ENCODE peak calls at places on chromosome 6, in eight cellular contexts. One of them, this sample, is unnamed.

GRCh38 chr6:104126621-104127020 is 733.1 kb downstream of the HACE1 start:
- DNase-seq in PC-3: no peak
- DNase-seq in AG09309: no peak
- DNase-seq in activated CD8-positive, alpha-beta T cell treated with anti-CD3 and anti-CD28 coated beads for 36 hours: no peak
- DNase-seq in K562: no peak
- DNase-seq in esophagus squamous epithelium: no peak
- DNase-seq in AG10803: no peak
- DNase-seq in brain microvascular endothelial cell: no peak
- DNase-seq in this sample: no peak

GRCh38 chr6:67887419-67887746 is 747.7 kb upstream of the ADGRB3 start:
- DNase-seq in brain microvascular endothelial cell: no peak
- DNase-seq in AG10803: no peak
- DNase-seq in AG09309: no peak
- DNase-seq in PC-3: no peak
- DNase-seq in esophagus squamous epithelium: no peak
- DNase-seq in K562: no peak
- DNase-seq in activated CD8-positive, alpha-beta T cell treated with anti-CD3 and anti-CD28 coated beads for 36 hours: no peak
- DNase-seq in this sample: no peak

GRCh38 chr6:13923527-13924145 is 1.1 kb upstream of the RNF182 start:
- DNase-seq in brain microvascular endothelial cell: peak
- DNase-seq in PC-3: peak
- DNase-seq in K562: peak
- DNase-seq in AG10803: peak
- DNase-seq in activated CD8-positive, alpha-beta T cell treated with anti-CD3 and anti-CD28 coated beads for 36 hours: no peak
- DNase-seq in esophagus squamous epithelium: no peak
- DNase-seq in AG09309: no peak
- DNase-seq in this sample: peak

GRCh38 chr6:88855521-88856152 is 107.8 kb downstream of the RNGTT start:
- DNase-seq in activated CD8-positive, alpha-beta T cell treated with anti-CD3 and anti-CD28 coated beads for 36 hours: no peak
- DNase-seq in AG09309: no peak
- DNase-seq in esophagus squamous epithelium: no peak
- DNase-seq in K562: no peak
- DNase-seq in AG10803: no peak
- DNase-seq in brain microvascular endothelial cell: no peak
- DNase-seq in PC-3: peak
- DNase-seq in this sample: no peak

GRCh38 chr6:109165392-109165964 is 70.2 kb downstream of the CEP57L1 start:
- DNase-seq in esophagus squamous epithelium: no peak
- DNase-seq in activated CD8-positive, alpha-beta T cell treated with anti-CD3 and anti-CD28 coated beads for 36 hours: no peak
- DNase-seq in PC-3: peak
- DNase-seq in AG10803: peak
- DNase-seq in AG09309: peak
- DNase-seq in K562: peak
- DNase-seq in brain microvascular endothelial cell: peak
- DNase-seq in this sample: peak

GRCh38 chr6:135583256-135583758 is 85.8 kb upstream of the AHI1 start:
- DNase-seq in K562: no peak
- DNase-seq in PC-3: peak
- DNase-seq in AG09309: no peak
- DNase-seq in brain microvascular endothelial cell: peak
- DNase-seq in esophagus squamous epithelium: no peak
- DNase-seq in activated CD8-positive, alpha-beta T cell treated with anti-CD3 and anti-CD28 coated beads for 36 hours: no peak
- DNase-seq in AG10803: peak
- DNase-seq in this sample: no peak

GRCh38 chr6:35757461-35758123 is 18.8 kb upstream of the CLPSL2 start:
- DNase-seq in AG10803: peak
- DNase-seq in esophagus squamous epithelium: no peak
- DNase-seq in K562: peak
- DNase-seq in brain microvascular endothelial cell: peak
- DNase-seq in AG09309: no peak
- DNase-seq in PC-3: peak
- DNase-seq in activated CD8-positive, alpha-beta T cell treated with anti-CD3 and anti-CD28 coated beads for 36 hours: peak
- DNase-seq in this sample: peak

GRCh38 chr6:31246051-31246495 is 25.8 kb downstream of the HLA-C start:
- DNase-seq in AG10803: peak
- DNase-seq in AG09309: peak
- DNase-seq in brain microvascular endothelial cell: peak
- DNase-seq in K562: no peak
- DNase-seq in PC-3: peak
- DNase-seq in activated CD8-positive, alpha-beta T cell treated with anti-CD3 and anti-CD28 coated beads for 36 hours: no peak
- DNase-seq in esophagus squamous epithelium: no peak
- DNase-seq in this sample: peak

GRCh38 chr6:46526607-46527006 is 35.4 kb upstream of the RCAN2 start:
- DNase-seq in K562: no peak
- DNase-seq in PC-3: no peak
- DNase-seq in activated CD8-positive, alpha-beta T cell treated with anti-CD3 and anti-CD28 coated beads for 36 hours: no peak
- DNase-seq in esophagus squamous epithelium: no peak
- DNase-seq in AG09309: no peak
- DNase-seq in AG10803: no peak
- DNase-seq in brain microvascular endothelial cell: no peak
- DNase-seq in this sample: no peak

GRCh38 chr6:86118271-86118670 is 475.6 kb upstream of the SYNCRIP start:
- DNase-seq in K562: no peak
- DNase-seq in PC-3: no peak
- DNase-seq in brain microvascular endothelial cell: no peak
- DNase-seq in esophagus squamous epithelium: no peak
- DNase-seq in AG09309: no peak
- DNase-seq in activated CD8-positive, alpha-beta T cell treated with anti-CD3 and anti-CD28 coated beads for 36 hours: no peak
- DNase-seq in AG10803: no peak
- DNase-seq in this sample: no peak

GRCh38 chr6:157089851-157090250 is 233.5 kb downstream of the TMEM242 start:
- DNase-seq in AG10803: peak
- DNase-seq in brain microvascular endothelial cell: no peak
- DNase-seq in PC-3: no peak
- DNase-seq in K562: no peak
- DNase-seq in AG09309: no peak
- DNase-seq in esophagus squamous epithelium: no peak
- DNase-seq in activated CD8-positive, alpha-beta T cell treated with anti-CD3 and anti-CD28 coated beads for 36 hours: no peak
- DNase-seq in this sample: no peak

GRCh38 chr6:19873031-19873430 is 35.9 kb downstream of the ID4 start:
- DNase-seq in PC-3: peak
- DNase-seq in esophagus squamous epithelium: no peak
- DNase-seq in activated CD8-positive, alpha-beta T cell treated with anti-CD3 and anti-CD28 coated beads for 36 hours: no peak
- DNase-seq in brain microvascular endothelial cell: no peak
- DNase-seq in AG10803: no peak
- DNase-seq in K562: no peak
- DNase-seq in AG09309: no peak
- DNase-seq in this sample: peak

GRCh38 chr6:46221221-46221793 is 50.5 kb upstream of the ENPP5 start:
- DNase-seq in AG09309: peak
- DNase-seq in K562: peak
- DNase-seq in AG10803: peak
- DNase-seq in PC-3: peak
- DNase-seq in brain microvascular endothelial cell: peak
- DNase-seq in activated CD8-positive, alpha-beta T cell treated with anti-CD3 and anti-CD28 coated beads for 36 hours: peak
- DNase-seq in esophagus squamous epithelium: no peak
- DNase-seq in this sample: peak

GRCh38 chr6:19664050-19664449 is 173.1 kb upstream of the ID4 start:
- DNase-seq in AG10803: no peak
- DNase-seq in K562: no peak
- DNase-seq in AG09309: no peak
- DNase-seq in activated CD8-positive, alpha-beta T cell treated with anti-CD3 and anti-CD28 coated beads for 36 hours: no peak
- DNase-seq in brain microvascular endothelial cell: no peak
- DNase-seq in PC-3: no peak
- DNase-seq in esophagus squamous epithelium: no peak
- DNase-seq in this sample: no peak

GRCh38 chr6:170139531-170139930 is 151.3 kb downstream of the DLL1 start:
- DNase-seq in AG10803: no peak
- DNase-seq in esophagus squamous epithelium: no peak
- DNase-seq in brain microvascular endothelial cell: no peak
- DNase-seq in K562: no peak
- DNase-seq in AG09309: no peak
- DNase-seq in activated CD8-positive, alpha-beta T cell treated with anti-CD3 and anti-CD28 coated beads for 36 hours: no peak
- DNase-seq in PC-3: no peak
- DNase-seq in this sample: no peak

GRCh38 chr6:10659697-10660348 is 34.6 kb downstream of the C6orf52 start:
- DNase-seq in AG10803: no peak
- DNase-seq in K562: no peak
- DNase-seq in esophagus squamous epithelium: no peak
- DNase-seq in PC-3: no peak
- DNase-seq in brain microvascular endothelial cell: no peak
- DNase-seq in AG09309: no peak
- DNase-seq in activated CD8-positive, alpha-beta T cell treated with anti-CD3 and anti-CD28 coated beads for 36 hours: no peak
- DNase-seq in this sample: no peak

GRCh38 chr6:46476301-46476700 is 14.9 kb downstream of the RCAN2 start:
- DNase-seq in PC-3: no peak
- DNase-seq in brain microvascular endothelial cell: no peak
- DNase-seq in activated CD8-positive, alpha-beta T cell treated with anti-CD3 and anti-CD28 coated beads for 36 hours: no peak
- DNase-seq in esophagus squamous epithelium: no peak
- DNase-seq in K562: no peak
- DNase-seq in AG09309: no peak
- DNase-seq in AG10803: no peak
- DNase-seq in this sample: no peak

GRCh38 chr6:123803862-123804681 is at the start of gene NKAIN2:
- DNase-seq in activated CD8-positive, alpha-beta T cell treated with anti-CD3 and anti-CD28 coated beads for 36 hours: no peak
- DNase-seq in PC-3: no peak
- DNase-seq in brain microvascular endothelial cell: no peak
- DNase-seq in AG10803: no peak
- DNase-seq in AG09309: no peak
- DNase-seq in esophagus squamous epithelium: no peak
- DNase-seq in K562: no peak
- DNase-seq in this sample: no peak

GRCh38 chr6:13733178-13733851 is 21.7 kb upstream of the RANBP9 start:
- DNase-seq in K562: no peak
- DNase-seq in PC-3: peak
- DNase-seq in AG09309: peak
- DNase-seq in activated CD8-positive, alpha-beta T cell treated with anti-CD3 and anti-CD28 coated beads for 36 hours: no peak
- DNase-seq in AG10803: peak
- DNase-seq in esophagus squamous epithelium: no peak
- DNase-seq in brain microvascular endothelial cell: peak
- DNase-seq in this sample: peak

GRCh38 chr6:78513856-78514255 is 353.5 kb upstream of the IRAK1BP1 start:
- DNase-seq in AG09309: no peak
- DNase-seq in AG10803: no peak
- DNase-seq in PC-3: no peak
- DNase-seq in activated CD8-positive, alpha-beta T cell treated with anti-CD3 and anti-CD28 coated beads for 36 hours: no peak
- DNase-seq in brain microvascular endothelial cell: no peak
- DNase-seq in K562: no peak
- DNase-seq in esophagus squamous epithelium: no peak
- DNase-seq in this sample: peak

GRCh38 chr6:35044145-35044745 is 96.9 kb downstream of the TCP11 start:
- DNase-seq in AG09309: no peak
- DNase-seq in brain microvascular endothelial cell: no peak
- DNase-seq in esophagus squamous epithelium: no peak
- DNase-seq in activated CD8-positive, alpha-beta T cell treated with anti-CD3 and anti-CD28 coated beads for 36 hours: no peak
- DNase-seq in K562: no peak
- DNase-seq in PC-3: peak
- DNase-seq in AG10803: no peak
- DNase-seq in this sample: peak

DNA sequence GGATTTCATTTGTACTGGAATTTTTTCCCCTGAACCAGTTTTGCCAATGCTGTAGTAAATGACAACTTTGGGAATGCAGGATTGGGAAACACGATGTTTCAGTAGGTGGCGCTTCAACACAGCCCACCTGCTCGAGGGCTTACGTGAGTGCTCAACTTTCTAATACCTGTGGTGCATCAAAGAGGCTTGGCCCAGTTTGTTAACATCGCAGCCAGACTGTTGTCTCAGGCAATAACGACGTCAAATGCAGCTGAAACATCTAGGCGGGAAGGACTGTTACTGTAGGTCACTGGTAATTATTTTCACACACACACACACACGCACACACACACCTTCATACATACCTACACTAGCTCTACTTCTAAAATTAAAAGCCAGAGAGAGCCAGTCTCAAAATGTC is 815.5 kb upstream of the SLC35B3 start:
- DNase-seq in AG10803: peak
- DNase-seq in activated CD8-positive, alpha-beta T cell treated with anti-CD3 and anti-CD28 coated beads for 36 hours: peak
- DNase-seq in K562: no peak
- DNase-seq in PC-3: peak
- DNase-seq in AG09309: peak
- DNase-seq in esophagus squamous epithelium: no peak
- DNase-seq in brain microvascular endothelial cell: peak
- DNase-seq in this sample: peak
- TF ChIP-seq CTCF in AG10803: peak
- TF ChIP-seq CTCF in activated CD8-positive, alpha-beta T cell treated with anti-CD3 and anti-CD28 coated beads for 36 hours: no peak
- TF ChIP-seq CTCF in K562: no peak
- TF ChIP-seq CTCF in PC-3: peak
- TF ChIP-seq CTCF in AG09309: peak
- TF ChIP-seq CTCF in esophagus squamous epithelium: peak
- TF ChIP-seq CTCF in brain microvascular endothelial cell: peak
- TF ChIP-seq CTCF in this sample: peak

GRCh38 chr6:3987072-3987471 is 91.9 kb downstream of the FAM217A start:
- DNase-seq in PC-3: no peak
- DNase-seq in AG10803: peak
- DNase-seq in brain microvascular endothelial cell: peak
- DNase-seq in K562: no peak
- DNase-seq in AG09309: no peak
- DNase-seq in activated CD8-positive, alpha-beta T cell treated with anti-CD3 and anti-CD28 coated beads for 36 hours: no peak
- DNase-seq in esophagus squamous epithelium: no peak
- DNase-seq in this sample: no peak
- TF ChIP-seq CTCF in PC-3: no peak
- TF ChIP-seq CTCF in AG10803: no peak
- TF ChIP-seq CTCF in brain microvascular endothelial cell: no peak
- TF ChIP-seq CTCF in K562: no peak
- TF ChIP-seq CTCF in AG09309: no peak
- TF ChIP-seq CTCF in activated CD8-positive, alpha-beta T cell treated with anti-CD3 and anti-CD28 coated beads for 36 hours: no peak
- TF ChIP-seq CTCF in esophagus squamous epithelium: no peak
- TF ChIP-seq CTCF in this sample: no peak

DNA sequence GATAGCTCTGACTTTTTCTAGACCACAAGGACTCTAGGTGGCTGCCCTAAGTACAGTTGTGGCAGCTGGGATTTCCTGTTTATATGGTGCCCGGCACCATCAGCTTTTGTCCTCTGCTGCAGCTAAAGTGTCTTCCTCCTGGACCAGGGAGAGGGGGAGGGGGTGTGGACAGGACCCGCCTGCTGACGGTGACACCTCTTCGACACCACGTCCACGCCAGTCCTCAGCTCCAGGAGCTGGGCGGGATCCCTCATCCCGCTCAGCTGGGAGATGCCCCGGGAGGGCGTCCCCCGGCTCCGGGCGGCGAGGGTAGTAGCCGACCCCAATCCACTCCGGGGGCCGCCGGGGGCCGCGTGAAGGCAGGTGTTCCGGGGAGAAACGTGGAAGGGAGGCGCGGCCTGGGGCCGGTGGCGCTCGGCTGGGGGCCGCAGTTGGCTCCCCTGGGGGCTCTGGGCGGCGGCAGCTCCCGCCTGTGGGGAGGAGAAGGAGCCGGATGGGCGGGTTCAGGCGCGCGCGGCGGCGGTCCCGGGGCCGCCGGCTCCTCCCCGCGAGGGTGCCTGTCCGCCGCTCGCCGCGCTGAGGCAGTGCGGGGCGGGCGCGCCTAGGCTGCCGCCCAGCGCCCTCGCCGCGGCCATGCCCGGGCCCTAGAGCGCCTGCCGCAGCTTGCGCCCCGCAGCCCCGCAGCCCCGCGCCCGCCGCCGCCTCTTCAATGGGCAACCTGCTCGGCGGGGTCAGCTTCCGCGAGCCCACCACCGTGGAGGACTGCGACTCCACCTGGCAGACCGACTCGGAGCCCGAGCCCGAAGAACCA is at the start of gene OGFRL1:
- DNase-seq in esophagus squamous epithelium: no peak
- DNase-seq in activated CD8-positive, alpha-beta T cell treated with anti-CD3 and anti-CD28 coated beads for 36 hours: peak
- DNase-seq in PC-3: peak
- DNase-seq in brain microvascular endothelial cell: peak
- DNase-seq in AG09309: no peak
- DNase-seq in AG10803: peak
- DNase-seq in K562: no peak
- DNase-seq in this sample: peak
- TF ChIP-seq CTCF in esophagus squamous epithelium: no peak
- TF ChIP-seq CTCF in activated CD8-positive, alpha-beta T cell treated with anti-CD3 and anti-CD28 coated beads for 36 hours: no peak
- TF ChIP-seq CTCF in PC-3: no peak
- TF ChIP-seq CTCF in brain microvascular endothelial cell: no peak
- TF ChIP-seq CTCF in AG09309: no peak
- TF ChIP-seq CTCF in AG10803: no peak
- TF ChIP-seq CTCF in K562: no peak
- TF ChIP-seq CTCF in this sample: no peak

GRCh38 chr6:150550244-150550643 is 49.4 kb upstream of the PLEKHG1 start:
- DNase-seq in activated CD8-positive, alpha-beta T cell treated with anti-CD3 and anti-CD28 coated beads for 36 hours: no peak
- DNase-seq in AG09309: no peak
- DNase-seq in PC-3: no peak
- DNase-seq in esophagus squamous epithelium: no peak
- DNase-seq in brain microvascular endothelial cell: no peak
- DNase-seq in K562: no peak
- DNase-seq in AG10803: no peak
- DNase-seq in this sample: no peak
- TF ChIP-seq CTCF in activated CD8-positive, alpha-beta T cell treated with anti-CD3 and anti-CD28 coated beads for 36 hours: no peak
- TF ChIP-seq CTCF in AG09309: no peak
- TF ChIP-seq CTCF in PC-3: no peak
- TF ChIP-seq CTCF in esophagus squamous epithelium: no peak
- TF ChIP-seq CTCF in brain microvascular endothelial cell: no peak
- TF ChIP-seq CTCF in K562: no peak
- TF ChIP-seq CTCF in AG10803: no peak
- TF ChIP-seq CTCF in this sample: no peak

This sample was measured in MCF 10A.